ENCODE peak calls at places on chromosomes 13 and 19, in four cellular contexts. U is heart left ventricle; A is CD8-positive, alpha-beta T cell; P is tibial nerve. O is an unnamed sample.
A peak's percentile ranks its signal among the peaks of the same experiment; 100 is the strongest.

GRCh38 chr13:30959678-30960077 is 27.2 kb downstream of the TEX26 start:
- DNase-seq in U (no peak), A (no peak), P (no peak), O (no peak)

GRCh38 chr19:13827656-13828055 is 32.4 kb downstream of the ZSWIM4 start:
- DNase-seq in U (no peak), A (no peak), P (no peak), O (no peak)

GRCh38 chr13:74151859-74152258 is 17.7 kb upstream of the KLF12 start:
- DNase-seq in U (no peak), A (no peak), P (no peak), O (no peak)

GRCh38 chr19:51019544-51019925 is at the start of gene KLK10:
- DNase-seq in U (no peak), A (no peak), P (no peak), O (no peak)

GRCh38 chr13:95246292-95247082 is 54.8 kb downstream of the ABCC4 start:
- DNase-seq in U (no peak), A (no peak), P (no peak), O (no peak)

GRCh38 chr13:74966814-74967213 is 515.2 kb downstream of the TBC1D4 start:
- DNase-seq in U (no peak), A (no peak), P (no peak), O (no peak)

GRCh38 chr13:73602295-73602694 is 531.9 kb downstream of the KLF12 start:
- DNase-seq in U (no peak), A (no peak), P (no peak), O (no peak)

GRCh38 chr13:74586839-74587238 is 452.6 kb upstream of the KLF12 start:
- DNase-seq in U (no peak), A (no peak), P (no peak), O (no peak)

GRCh38 chr19:29873024-29873800 is 61.4 kb downstream of the CCNE1 start:
- DNase-seq in U (peak; percentile 80), A (peak; percentile 61), P (peak; percentile 9), O (peak; percentile 60)

GRCh38 chr13:92537485-92537884 is 689.1 kb upstream of the GPC6 start:
- DNase-seq in U (no peak), A (no peak), P (no peak), O (no peak)

GRCh38 chr19:30785728-30786127 is 413.5 kb downstream of the ZNF536 start:
- DNase-seq in U (no peak), A (no peak), P (no peak), O (no peak)

GRCh38 chr19:38073806-38074685 is 150.0 kb downstream of the DPF1 start:
- DNase-seq in U (no peak), A (no peak), P (no peak), O (no peak)

GRCh38 chr13:100532836-100533435 is 55.7 kb downstream of the GGACT start:
- DNase-seq in U (no peak), A (no peak), P (no peak), O (no peak)
- H3K27ac ChIP-seq in U (no peak overlapping the region), A (no peak overlapping the region), P (no peak overlapping the region), O (no peak overlapping the region)

DNA sequence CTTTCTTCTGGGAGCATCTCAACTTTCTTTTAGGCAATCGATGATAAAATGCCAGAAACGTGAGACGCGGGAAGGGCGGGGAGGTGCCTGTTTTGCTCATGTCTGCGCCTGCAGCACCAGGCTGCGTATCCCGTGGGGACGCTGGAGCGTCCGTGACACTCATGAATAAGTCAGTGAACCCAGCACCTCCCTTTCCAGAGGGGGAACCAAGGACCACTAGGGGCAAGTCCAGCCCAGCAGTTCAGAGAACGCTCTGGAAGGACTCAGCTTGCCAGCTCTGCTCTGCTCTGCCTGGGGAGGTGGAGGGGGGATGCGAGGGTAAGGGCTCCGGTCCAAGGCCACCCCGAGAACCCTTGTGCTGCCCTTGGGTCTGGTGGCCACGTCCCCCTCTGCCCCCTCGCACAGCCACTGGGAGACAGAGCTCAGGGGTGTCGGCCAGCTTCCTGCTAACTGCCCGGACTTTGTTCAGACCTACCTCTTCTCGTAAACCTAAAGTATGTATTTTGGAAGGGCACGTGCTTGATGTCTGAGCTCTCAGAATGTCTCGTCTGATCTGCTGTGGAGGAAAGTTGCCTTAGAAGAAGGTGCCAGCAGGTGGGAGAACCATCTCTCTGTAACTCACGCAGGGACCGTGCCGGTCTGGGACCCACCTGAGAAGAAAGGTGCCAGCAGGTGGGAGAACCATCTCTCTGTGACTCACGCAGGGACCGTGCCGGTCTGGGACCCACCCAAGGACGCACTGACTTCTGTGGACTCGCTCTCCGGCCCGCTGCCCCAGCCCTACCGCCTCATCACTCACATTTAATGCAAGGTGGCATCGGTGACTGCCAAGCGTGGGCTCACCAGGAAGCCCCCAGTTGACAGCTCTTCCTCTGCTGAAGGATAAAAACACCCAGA is 34.0 kb downstream of the TMEM255B start:
- DNase-seq in U (no peak), A (no peak), P (no peak), O (no peak)
- H3K27ac ChIP-seq in U (no peak overlapping the region), A (no peak overlapping the region), P (no peak overlapping the region), O (no peak overlapping the region)

DNA sequence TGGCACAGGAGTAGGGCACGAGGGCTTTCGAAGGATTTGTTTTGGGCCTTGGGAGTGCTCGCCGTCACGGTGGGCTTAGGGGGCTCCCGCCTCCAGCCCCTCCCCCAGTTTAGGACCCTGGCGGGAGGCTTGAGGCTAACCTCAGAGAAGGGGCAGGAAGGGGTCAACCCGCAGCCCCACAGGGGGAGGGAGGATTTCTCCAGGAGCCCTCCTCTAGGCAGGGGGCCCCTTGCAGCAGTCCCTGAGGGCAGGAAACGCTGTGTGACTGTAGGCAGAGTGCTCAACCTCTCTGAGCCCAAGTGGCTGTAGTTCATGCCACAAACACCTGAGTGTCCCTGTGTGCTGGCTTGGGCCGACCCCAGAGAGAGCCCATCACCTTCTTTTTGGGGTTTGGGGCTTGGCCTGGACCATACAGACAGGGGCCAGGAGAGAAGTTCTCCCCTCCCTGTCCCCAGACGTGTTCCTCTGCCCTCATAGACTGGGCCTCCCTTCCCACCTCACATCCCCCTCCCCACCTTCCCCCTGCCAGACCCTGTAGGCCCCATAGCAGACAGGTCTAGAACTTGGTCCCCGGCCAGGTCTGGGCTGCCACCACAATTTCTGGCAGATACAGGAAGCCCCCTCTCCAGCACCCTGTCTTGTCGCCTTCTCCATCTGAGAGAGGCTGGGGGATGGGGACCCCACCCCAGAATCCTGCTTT is 8.1 kb downstream of the ISYNA1 start:
- DNase-seq in U (no peak), A (no peak), P (no peak), O (no peak)
- H3K27ac ChIP-seq in U (peak overlapping the region; percentile 70), A (peak overlapping the region; percentile 86), P (peak overlapping the region; percentile 90), O (peak overlapping the region; percentile 93)

GRCh38 chr19:5145521-5146511 is 176.9 kb downstream of the KDM4B start:
- DNase-seq in U (peak; percentile 28), A (peak; percentile 23), P (no peak), O (no peak)

GRCh38 chr19:5142725-5143097 is 173.8 kb downstream of the KDM4B start:
- DNase-seq in U (peak; percentile 44), A (peak; percentile 8), P (no peak), O (no peak)

GRCh38 chr19:5141926-5142724 is 173.2 kb downstream of the KDM4B start:
- DNase-seq in U (peak; percentile 56), A (peak; percentile 33), P (no peak), O (no peak)

GRCh38 chr19:5144545-5145179 is 175.7 kb downstream of the KDM4B start:
- DNase-seq in U (peak; percentile 35), A (peak; percentile 19), P (no peak), O (no peak)

DNA sequence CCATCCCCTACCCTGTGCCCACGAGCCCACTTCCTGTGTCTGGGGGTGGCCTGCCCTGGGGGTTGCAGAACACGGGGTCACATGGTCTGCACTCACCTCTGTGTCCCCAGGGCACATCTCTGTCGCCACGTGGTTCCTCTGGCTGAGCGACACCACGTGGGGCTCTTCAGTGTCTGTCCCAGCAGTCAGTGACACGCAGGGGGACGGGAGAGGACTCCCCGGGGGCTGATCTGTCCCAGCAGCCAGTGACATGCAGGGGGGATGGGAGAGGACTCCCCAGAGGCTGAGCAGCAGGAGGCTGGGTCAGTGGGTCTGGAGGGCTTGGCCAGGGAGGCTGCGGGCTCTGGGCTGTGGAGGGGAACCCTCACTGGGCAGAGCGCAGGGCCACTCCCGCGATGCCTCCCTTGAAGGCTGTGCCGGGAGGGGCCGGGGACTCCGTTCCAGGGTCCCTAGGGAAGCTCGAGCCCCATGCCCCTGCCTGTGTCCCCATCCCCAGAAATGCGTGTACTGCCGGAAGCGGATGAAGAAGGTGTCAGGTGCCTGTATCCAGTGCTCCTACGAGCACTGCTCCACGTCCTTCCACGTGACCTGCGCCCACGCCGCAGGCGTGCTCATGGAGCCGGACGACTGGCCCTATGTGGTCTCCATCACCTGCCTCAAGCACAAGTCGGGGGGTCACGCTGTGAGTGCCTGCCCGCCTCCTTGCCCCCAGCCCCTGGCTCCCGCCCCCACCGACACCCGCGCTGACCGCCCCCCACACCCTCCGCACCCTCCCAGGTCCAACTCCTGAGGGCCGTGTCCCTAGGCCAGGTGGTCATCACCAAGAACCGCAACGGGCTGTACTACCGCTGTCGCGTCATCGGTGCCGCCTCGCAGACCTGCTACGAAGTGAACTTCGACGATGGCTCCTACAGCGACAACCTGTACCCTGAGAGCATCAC is 174.8 kb downstream of the KDM4B start:
- DNase-seq in U (peak; percentile 48), A (peak; percentile 63), P (no peak), O (no peak)
- H3K27ac ChIP-seq in U (no peak overlapping the region), A (no peak overlapping the region), P (no peak overlapping the region), O (no peak overlapping the region)

GRCh38 chr13:49386664-49387063 is 57.2 kb downstream of the CAB39L start:
- DNase-seq in U (no peak), A (no peak), P (no peak), O (no peak)
- H3K27ac ChIP-seq in U (no peak overlapping the region), A (no peak overlapping the region), P (peak overlapping the region; percentile 8), O (no peak overlapping the region)

DNA sequence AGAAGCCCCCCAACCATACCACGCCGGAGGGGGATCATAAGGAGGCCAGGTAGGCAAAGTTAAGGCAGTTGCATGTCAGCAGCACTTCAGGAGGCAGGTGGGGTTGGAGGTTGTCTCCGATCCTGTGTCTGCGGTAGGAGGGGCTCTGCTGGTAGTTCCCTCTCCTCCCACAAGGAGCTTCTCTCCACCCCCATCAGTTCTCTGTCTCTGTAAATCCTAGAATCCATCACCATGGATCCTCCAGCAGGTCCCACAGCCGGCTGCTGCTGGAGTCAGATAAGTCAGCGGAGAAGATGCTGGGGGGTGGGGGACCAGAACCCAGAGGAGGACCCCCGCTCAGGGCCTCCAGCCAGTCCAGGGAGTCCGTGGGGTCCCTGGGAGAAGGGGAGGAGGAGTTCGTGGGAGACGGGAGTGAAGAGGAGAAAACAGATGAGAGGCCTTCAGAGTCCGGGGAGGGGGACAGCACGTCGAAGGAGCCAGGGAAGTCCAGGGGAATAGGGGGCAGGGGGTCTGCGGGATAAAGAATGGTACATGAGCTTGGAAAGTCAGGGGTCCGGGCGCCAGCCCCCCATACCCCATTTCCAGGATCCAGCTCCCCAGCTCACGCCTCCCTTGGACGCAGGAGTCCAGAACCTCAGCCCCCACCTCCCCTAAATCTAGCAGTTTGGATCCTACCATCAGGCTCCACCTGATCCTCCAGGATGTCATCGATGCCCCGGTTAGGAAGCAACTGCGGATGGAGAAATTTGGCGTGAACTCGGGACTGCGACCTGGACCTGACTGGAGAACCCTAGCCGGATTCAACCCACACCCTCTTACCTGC is 6.3 kb downstream of the MAMSTR start:
- DNase-seq in U (no peak), A (no peak), P (no peak), O (peak; percentile 23)
- H3K27ac ChIP-seq in U (peak overlapping the region; percentile 62), A (peak overlapping the region; percentile 6), P (peak overlapping the region; percentile 92), O (peak overlapping the region; percentile 19)